ENCODE peak calls at places on chromosomes 11 and 22, in six cellular contexts. G is neuronal stem cell, E is IMR-90, R is H9, J is mesenchymal stem cell, M is H1. L is an unnamed sample.

GRCh38 chr22:43186272-43187170 is at the start of gene TTLL12:
- DNase-seq in G (peak; percentile 70), R (peak; percentile 56), E (peak; percentile 21), J (peak; percentile 55), M (no peak), L (peak; percentile 63)

GRCh38 chr11:77175021-77175842 is 47.2 kb downstream of the MYO7A start:
- DNase-seq in M (no peak), R (no peak), E (no peak), G (no peak), J (no peak), L (no peak)

GRCh38 chr11:68677432-68677831 is 6.9 kb upstream of the GAL start:
- DNase-seq in J (peak; percentile 81), R (peak; percentile 89), M (no peak), G (no peak), E (peak; percentile 96), L (peak; percentile 69)

GRCh38 chr11:19313140-19313539 is 72.4 kb upstream of the E2F8 start:
- DNase-seq in G (no peak), R (no peak), E (no peak), M (no peak), J (no peak), L (no peak)

GRCh38 chr22:20106849-20107237 is 9.1 kb upstream of the RANBP1 start:
- DNase-seq in M (no peak), E (no peak), J (no peak), G (no peak), R (no peak), L (no peak)

GRCh38 chr11:60991457-60991856 is 20.0 kb downstream of the CD6 start:
- DNase-seq in G (no peak), E (no peak), R (no peak), M (no peak), J (no peak), L (no peak)

GRCh38 chr22:31732089-31732829 is 17.7 kb downstream of the PRR14L start:
- DNase-seq in M (no peak), E (no peak), G (no peak), R (no peak), J (no peak), L (no peak)

GRCh38 chr11:31652528-31652927 is 143.0 kb downstream of the ELP4 start:
- DNase-seq in G (no peak), E (no peak), M (no peak), J (no peak), R (no peak), L (no peak)

GRCh38 chr11:65609236-65609635 is 4.8 kb downstream of the MAP3K11 start:
- DNase-seq in G (no peak), E (no peak), M (no peak), R (no peak), J (no peak), L (no peak)

GRCh38 chr11:20623258-20623657 is 23.9 kb downstream of the SLC6A5 start:
- DNase-seq in G (no peak), M (no peak), R (no peak), E (no peak), J (no peak), L (no peak)

GRCh38 chr11:35035894-35036408 is 103.0 kb upstream of the CD44 start:
- DNase-seq in M (no peak), J (peak; percentile 94), G (no peak), E (peak; percentile 94), R (no peak), L (peak; percentile 74)

GRCh38 chr11:106624377-106624776 is 393.9 kb downstream of the GUCY1A2 start:
- DNase-seq in G (no peak), J (no peak), R (no peak), M (no peak), E (peak; percentile 12), L (no peak)

GRCh38 chr11:79417069-79417920 is 23.5 kb downstream of the TENM4 start:
- DNase-seq in E (peak; percentile 28), R (no peak), M (no peak), J (peak; percentile 29), G (no peak), L (no peak)

GRCh38 chr11:83671295-83671694 is 385.1 kb upstream of the CCDC90B start:
- DNase-seq in R (no peak), M (no peak), J (peak; percentile 19), G (no peak), E (peak; percentile 4), L (no peak)

GRCh38 chr11:33505140-33505539 is 195.5 kb downstream of the C11orf91 start:
- DNase-seq in R (no peak), M (no peak), G (no peak), J (no peak), E (peak; percentile 20), L (no peak)

GRCh38 chr22:19178065-19178658 is 374 bp downstream of the SLC25A1 start:
- DNase-seq in R (no peak), G (peak; percentile 55), M (peak; percentile 73), J (peak; percentile 51), E (peak; percentile 11), L (peak; percentile 52)

GRCh38 chr11:114821626-114822025 is 143.3 kb downstream of the NXPE2 start:
- DNase-seq in G (no peak), J (no peak), R (peak; percentile 65), M (no peak), E (peak; percentile 17), L (no peak)

GRCh38 chr11:68403424-68403823 is 57.1 kb upstream of the PPP6R3 start:
- DNase-seq in M (no peak), J (no peak), E (no peak), R (no peak), G (no peak), L (no peak)

GRCh38 chr11:86955674-86956522 is 703 bp upstream of the FZD4 start:
- DNase-seq in M (peak; percentile 88), R (peak; percentile 86), E (peak; percentile 61), J (peak; percentile 89), G (peak; percentile 77), L (peak; percentile 62)

GRCh38 chr11:62708423-62709261 is 1.2 kb downstream of the GNG3 start:
- DNase-seq in R (peak; percentile 58), G (no peak), M (peak; percentile 69), E (no peak), J (no peak), L (no peak)

GRCh38 chr11:70577948-70578347 is 179.6 kb downstream of the CTTN start:
- DNase-seq in G (no peak), E (no peak), R (no peak), M (no peak), J (no peak), L (no peak)

GRCh38 chr11:103826856-103827255 is 209.6 kb upstream of the DDI1 start:
- DNase-seq in R (no peak), G (no peak), E (no peak), M (no peak), J (no peak), L (no peak)

GRCh38 chr11:131854391-131854790 is 484.0 kb downstream of the NTM start:
- DNase-seq in M (no peak), R (no peak), J (no peak), G (no peak), E (no peak), L (no peak)

GRCh38 chr22:30160926-30161546 is 80.8 kb downstream of the HORMAD2 start:
- DNase-seq in M (no peak), R (no peak), G (no peak), E (no peak), J (no peak), L (no peak)

GRCh38 chr22:28497188-28497587 is 182.5 kb downstream of the TTC28 start:
- DNase-seq in E (peak; percentile 25), M (no peak), G (no peak), R (no peak), J (no peak), L (no peak)

GRCh38 chr11:118783724-118784495 is 7.1 kb downstream of the DDX6 start:
- DNase-seq in E (no peak), M (no peak), R (no peak), G (no peak), J (no peak), L (no peak)

GRCh38 chr11:118785362-118785761 is 5.6 kb downstream of the DDX6 start:
- DNase-seq in E (peak; percentile 52), G (no peak), M (no peak), J (peak; percentile 32), R (no peak), L (no peak)

GRCh38 chr11:118790357-118791014 is 478 bp downstream of the DDX6 start:
- DNase-seq in M (peak; percentile 76), J (peak; percentile 76), E (peak; percentile 56), R (peak; percentile 66), G (peak; percentile 53), L (no peak)

GRCh38 chr11:118789501-118790356 is 1.2 kb downstream of the DDX6 start:
- DNase-seq in E (no peak), M (peak; percentile 49), G (peak; percentile 18), J (peak; percentile 43), R (no peak), L (no peak)

GRCh38 chr11:118786657-118787056 is 4.3 kb downstream of the DDX6 start:
- DNase-seq in M (no peak), R (no peak), G (no peak), E (no peak), J (no peak), L (no peak)
- H3K9ac ChIP-seq in M (no peak overlapping the region), R (no peak overlapping the region), G (no peak overlapping the region), E (no peak overlapping the region), J (peak overlapping the region; percentile 50), L (no peak overlapping the region)

DNA sequence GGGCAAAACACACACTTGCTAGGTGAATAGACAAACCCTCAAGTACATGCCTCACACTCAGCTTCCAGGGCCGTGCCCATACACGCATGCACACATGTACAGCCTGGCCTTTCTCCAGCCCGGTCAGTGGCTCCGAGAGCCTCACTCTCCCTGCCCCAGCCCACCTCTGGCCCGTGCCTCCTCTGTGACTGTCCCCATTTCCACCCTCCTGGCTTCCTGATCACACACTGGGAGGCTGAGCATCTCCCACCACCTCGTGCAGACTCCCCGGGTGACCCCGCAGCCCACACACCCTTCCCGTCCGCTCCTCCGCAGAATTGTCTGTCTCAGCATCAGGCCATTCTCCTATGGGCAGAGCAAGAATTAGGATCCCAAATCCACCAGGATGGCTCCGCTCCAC is 634.1 kb downstream of the TBC1D22A start:
- DNase-seq in G (no peak), J (no peak), M (no peak), R (no peak), E (no peak), L (no peak)
- H4K91ac ChIP-seq in G (no peak overlapping the region), J (no peak overlapping the region), M (no peak overlapping the region), R (no peak overlapping the region), E (no peak overlapping the region), L (no peak overlapping the region)

GRCh38 chr22:41383085-41383484 is 1.3 kb downstream of the TEF start:
- DNase-seq in G (no peak), J (no peak), E (no peak), R (no peak), M (no peak), L (no peak)
- H2AFZ ChIP-seq in G (no peak overlapping the region), J (no peak overlapping the region), E (peak overlapping the region; percentile 89), R (no peak overlapping the region), M (no peak overlapping the region), L (no peak overlapping the region)

DNA sequence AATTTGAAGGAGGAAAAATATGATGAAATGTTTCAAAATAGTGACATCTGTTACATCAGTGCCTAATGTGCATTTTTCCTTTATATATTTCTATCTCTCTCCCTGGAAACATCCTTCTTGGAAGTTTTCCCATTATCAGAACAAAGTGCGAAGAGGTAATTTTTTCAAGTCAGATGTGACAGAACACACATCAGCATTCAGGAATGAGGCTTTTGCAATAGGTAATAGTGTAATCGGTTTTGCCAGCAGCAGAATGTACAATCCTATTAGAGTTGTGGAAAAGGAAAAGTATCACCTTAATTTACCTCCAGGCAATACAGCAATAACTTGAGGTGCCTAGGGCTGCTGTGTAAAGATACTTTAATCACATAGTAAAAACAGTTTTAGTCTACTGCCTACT is 275.8 kb downstream of the FAT3 start:
- DNase-seq in R (no peak), G (no peak), E (no peak), M (no peak), J (no peak), L (peak; percentile 88)
- H3K9ac ChIP-seq in R (no peak overlapping the region), G (no peak overlapping the region), E (no peak overlapping the region), M (no peak overlapping the region), J (no peak overlapping the region), L (no peak overlapping the region)

L was measured in trophoblast cell.